ENCODE peak calls at places on chromosomes 2 and 18, in eight cellular contexts. X is kidney epithelial cell, H is sigmoid colon, D is ascending aorta, F is H1, O is cardiac fibroblast, C is brain microvascular endothelial cell, M is fibroblast of lung. W is an unnamed sample.

GRCh38 chr2:58063641-58064040 is 17.0 kb downstream of the VRK2 start:
- DNase-seq in X (no peak), H (no peak), D (no peak), F (no peak), O (peak; percentile 66), C (peak; percentile 33), M (peak; percentile 19), W (peak; percentile 20)

GRCh38 chr2:131058905-131059304 is 34.4 kb downstream of the FAM168B start:
- DNase-seq in X (no peak), H (no peak), D (no peak), F (no peak), O (no peak), C (no peak), M (no peak), W (no peak)

GRCh38 chr2:208489687-208490086 is 83.1 kb downstream of the PTH2R start:
- DNase-seq in X (no peak), H (no peak), D (no peak), F (no peak), O (no peak), C (no peak), M (no peak), W (no peak)

GRCh38 chr2:102155703-102156515 is 13.4 kb downstream of the IL1R1 start:
- DNase-seq in X (no peak), H (peak; percentile 81), D (no peak), F (no peak), O (peak; percentile 89), C (no peak), M (peak; percentile 95), W (no peak)

GRCh38 chr2:43737097-43737854 is 36.6 kb upstream of the DYNC2LI1 start:
- DNase-seq in X (peak; percentile 59), H (no peak), D (no peak), F (no peak), O (peak; percentile 89), C (peak; percentile 91), M (peak; percentile 72), W (no peak)

GRCh38 chr2:48017136-48017535 is 110.8 kb upstream of the FBXO11 start:
- DNase-seq in X (no peak), H (no peak), D (no peak), F (no peak), O (no peak), C (no peak), M (no peak), W (no peak)

GRCh38 chr2:162795312-162795711 is 43.3 kb downstream of the KCNH7 start:
- DNase-seq in X (no peak), H (no peak), D (no peak), F (no peak), O (no peak), C (no peak), M (no peak), W (no peak)

GRCh38 chr2:208265371-208265806 is 666 bp upstream of the PIKFYVE start:
- DNase-seq in X (no peak), H (no peak), D (no peak), F (no peak), O (peak; percentile 69), C (peak; percentile 61), M (no peak), W (peak; percentile 24)

GRCh38 chr2:29618024-29618423 is 303.4 kb downstream of the ALK start:
- DNase-seq in X (no peak), H (no peak), D (no peak), F (no peak), O (no peak), C (no peak), M (no peak), W (no peak)

GRCh38 chr18:23871410-23871809 is 143.1 kb upstream of the TTC39C start:
- DNase-seq in X (no peak), H (no peak), D (no peak), F (no peak), O (peak; percentile 29), C (peak; percentile 37), M (no peak), W (no peak)

GRCh38 chr2:28281739-28282138 is 110.9 kb upstream of the FOSL2 start:
- DNase-seq in X (no peak), H (no peak), D (no peak), F (no peak), O (no peak), C (no peak), M (no peak), W (no peak)

GRCh38 chr18:12256946-12257345 is 2.8 kb downstream of the CIDEA start:
- DNase-seq in X (no peak), H (no peak), D (no peak), F (no peak), O (no peak), C (peak; percentile 35), M (no peak), W (no peak)

GRCh38 chr18:42392416-42392815 is 437.4 kb downstream of the PIK3C3 start:
- DNase-seq in X (no peak), H (no peak), D (no peak), F (no peak), O (no peak), C (no peak), M (no peak), W (no peak)

GRCh38 chr2:207008105-207008990 is 69.0 kb downstream of the CPO start:
- DNase-seq in X (no peak), H (no peak), D (no peak), F (peak; percentile 63), O (peak; percentile 39), C (no peak), M (no peak), W (no peak)

GRCh38 chr2:84132371-84132770 is 326.7 kb downstream of the SUCLG1 start:
- DNase-seq in X (no peak), H (no peak), D (no peak), F (no peak), O (no peak), C (no peak), M (no peak), W (no peak)
- TF ChIP-seq CTCF in X (no peak), H (no peak), D (no peak), F (no peak), O (no peak), C (no peak), M (no peak), W (no peak)

GRCh38 chr2:64606495-64607363 is 47.0 kb downstream of the SERTAD2 start:
- DNase-seq in X (peak; percentile 41), H (peak; percentile 96), D (peak; percentile 90), F (no peak), O (peak; percentile 80), C (no peak), M (peak; percentile 49), W (no peak)

GRCh38 chr2:64608867-64609228 is 44.9 kb downstream of the SERTAD2 start:
- DNase-seq in X (no peak), H (peak; percentile 67), D (no peak), F (no peak), O (no peak), C (no peak), M (no peak), W (no peak)

GRCh38 chr2:64607381-64607780 is 46.3 kb downstream of the SERTAD2 start:
- DNase-seq in X (no peak), H (peak; percentile 15), D (no peak), F (no peak), O (no peak), C (no peak), M (no peak), W (no peak)

GRCh38 chr2:64610456-64610855 is 43.3 kb downstream of the SERTAD2 start:
- DNase-seq in X (no peak), H (peak; percentile 55), D (no peak), F (no peak), O (no peak), C (no peak), M (no peak), W (no peak)

DNA sequence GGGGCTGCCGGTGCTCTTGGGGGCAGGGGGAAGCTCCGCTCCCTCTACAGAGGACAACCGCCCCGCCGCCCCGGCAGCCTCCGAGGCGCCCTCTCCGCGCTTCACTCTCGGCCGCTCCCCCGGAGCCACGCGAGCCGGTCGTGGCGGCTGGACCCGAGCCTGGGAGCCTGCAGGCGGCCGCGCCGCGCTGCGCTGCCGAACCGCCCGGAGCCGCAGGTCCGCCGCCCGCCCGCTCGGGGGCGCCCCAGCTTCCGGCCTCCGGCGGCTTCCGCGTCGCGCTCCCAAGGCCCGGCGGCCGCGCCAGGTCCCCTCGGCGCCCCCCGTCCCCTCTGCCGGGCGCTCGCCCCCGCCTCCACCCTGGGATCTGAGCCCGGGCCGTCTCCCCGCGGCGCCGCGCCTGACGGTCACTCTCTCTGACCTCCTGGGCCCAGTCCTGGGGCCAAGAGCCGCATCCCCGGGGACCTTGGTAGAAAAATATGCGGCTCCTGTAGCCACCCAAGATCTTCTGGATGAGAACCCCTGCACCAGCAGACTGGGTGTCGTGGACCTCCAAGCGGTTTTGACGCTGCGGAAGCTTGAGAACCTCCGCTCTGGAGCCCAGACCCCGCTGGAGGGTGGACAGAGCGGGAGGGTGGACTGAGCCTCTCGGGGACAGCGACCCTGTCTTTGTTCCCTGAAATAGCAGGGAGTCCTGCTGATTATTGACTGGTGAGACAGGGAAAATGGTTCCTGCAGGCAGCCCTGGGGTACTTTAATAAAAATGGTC is 44.3 kb downstream of the SERTAD2 start:
- DNase-seq in X (no peak), H (peak; percentile 77), D (no peak), F (no peak), O (peak; percentile 69), C (no peak), M (peak; percentile 40), W (no peak)
- H3K4me3 ChIP-seq in X (peak overlapping the region; percentile 36), H (peak overlapping the region; percentile 62), D (peak overlapping the region; percentile 93), F (peak overlapping the region; percentile 54), O (peak overlapping the region; percentile 43), C (peak overlapping the region; percentile 47), M (peak overlapping the region; percentile 15), W (peak overlapping the region; percentile 16)

DNA sequence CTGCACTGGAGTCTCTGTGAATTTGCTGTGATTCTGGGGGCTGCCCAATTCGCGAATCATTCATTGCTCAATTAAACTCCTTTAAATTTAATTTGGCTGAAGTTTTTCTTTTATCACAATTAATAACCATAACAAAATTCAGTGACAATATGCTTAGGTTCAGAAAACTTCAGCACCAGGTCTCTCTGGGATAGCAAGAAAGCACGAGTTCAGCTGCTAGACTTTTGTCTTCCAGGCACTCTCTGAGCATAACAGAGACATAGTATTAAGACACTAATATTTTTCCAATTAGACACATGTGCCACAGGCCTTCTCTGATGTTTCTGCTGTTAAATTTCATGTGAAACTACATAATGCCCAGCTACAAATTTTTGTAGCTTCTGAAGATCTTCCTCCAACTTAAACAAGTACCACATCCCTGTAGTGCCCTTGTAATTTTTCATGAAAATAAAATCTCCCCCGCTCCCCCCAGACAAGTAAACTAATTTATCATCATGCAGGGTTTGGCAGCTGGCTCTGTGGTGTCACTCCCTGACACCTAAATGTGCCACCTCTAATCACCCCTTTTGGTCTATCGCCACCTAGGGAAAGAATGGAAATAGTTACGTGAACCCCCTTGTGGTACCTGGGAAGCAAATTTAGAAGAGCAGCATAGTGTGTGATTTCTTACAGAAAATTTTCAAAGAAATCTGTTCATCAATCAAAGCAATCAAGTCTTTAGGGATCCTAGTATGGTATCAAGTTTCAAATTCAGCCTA is 94.1 kb downstream of the CSRNP3 start:
- DNase-seq in X (no peak), H (no peak), D (no peak), F (no peak), O (no peak), C (no peak), M (no peak), W (no peak)
- TF ChIP-seq CTCF in X (peak; percentile 22), H (no peak), D (no peak), F (peak; percentile 72), O (peak; percentile 6), C (peak; percentile 31), M (no peak), W (peak; percentile 14)

DNA sequence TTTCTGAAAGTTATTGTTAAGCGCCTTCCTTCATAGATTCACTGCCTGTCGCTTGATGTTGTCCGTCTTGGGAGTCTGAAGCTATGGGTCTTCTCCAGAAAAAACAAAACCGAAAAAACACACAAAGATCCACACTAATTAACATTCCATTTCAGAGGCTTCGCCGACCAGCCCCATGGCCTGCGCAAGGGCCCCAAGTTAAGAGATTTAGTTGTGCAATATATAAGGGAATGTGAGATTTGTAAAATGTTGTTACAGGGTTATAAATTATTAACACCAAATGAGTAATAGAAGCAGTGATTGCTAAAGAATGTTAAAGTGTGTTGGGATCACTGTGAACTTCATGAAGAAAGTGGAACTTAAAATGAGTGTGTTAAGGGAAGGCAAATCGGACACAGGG is 827 bp downstream of the CFAP221 start:
- DNase-seq in X (peak; percentile 45), H (no peak), D (no peak), F (no peak), O (peak; percentile 18), C (no peak), M (no peak), W (no peak)
- H3K4me3 ChIP-seq in X (peak overlapping the region; percentile 55), H (no peak overlapping the region), D (peak overlapping the region; percentile 81), F (peak overlapping the region; percentile 61), O (no peak overlapping the region), C (no peak overlapping the region), M (no peak overlapping the region), W (no peak overlapping the region)

W was measured in HFF-Myc.